ENCODE peak calls at places on chromosomes 3 and 15, in eight cellular contexts. C, I, Z, Y, H, T, L and B are unnamed samples. For H3K4me1, the result is how much of the 10 kb centered on the place peaks cover.

GRCh38 chr3:55597638-55598037 is 110.5 kb upstream of the WNT5A start:
- DNase-seq in C (no peak), T (no peak), Y (no peak), L (peak), H (no peak), Z (no peak), I (no peak), B (no peak)

GRCh38 chr3:56467108-56467507 is 1.2 kb downstream of the ERC2 start:
- DNase-seq in Y (peak), C (peak), Z (no peak), I (peak), T (peak), L (no peak), H (peak), B (no peak)

GRCh38 chr3:1082024-1082633 is 10.7 kb upstream of the CNTN6 start:
- DNase-seq in H (peak), T (no peak), C (peak), I (peak), L (no peak), Y (peak), Z (no peak), B (no peak)

GRCh38 chr3:165837058-165837525 is at the start of gene BCHE:
- DNase-seq in T (peak), H (peak), Y (peak), I (no peak), C (no peak), L (no peak), Z (no peak), B (no peak)

GRCh38 chr3:188021502-188022040 is 132.4 kb upstream of the LPP start:
- DNase-seq in I (no peak), L (peak), T (no peak), Y (no peak), C (no peak), Z (no peak), H (no peak), B (no peak)

GRCh38 chr15:50164458-50164857 is 17.5 kb upstream of the SLC27A2 start:
- DNase-seq in C (no peak), H (peak), Y (no peak), I (no peak), L (no peak), T (no peak), Z (no peak), B (no peak)

GRCh38 chr3:150699068-150699635 is 4.6 kb downstream of the ERICH6 start:
- DNase-seq in C (peak), T (no peak), Y (no peak), Z (no peak), I (no peak), H (no peak), L (no peak), B (no peak)

GRCh38 chr3:102094523-102094922 is 245.2 kb downstream of the NFKBIZ start:
- DNase-seq in Z (no peak), I (no peak), Y (no peak), L (no peak), C (no peak), H (no peak), T (no peak), B (no peak)

GRCh38 chr3:188472331-188472730 is 318.4 kb downstream of the LPP start:
- DNase-seq in H (no peak), L (no peak), C (no peak), T (no peak), Y (no peak), I (no peak), Z (no peak), B (no peak)

GRCh38 chr3:18444597-18445420 is 19.7 kb upstream of the SATB1 start:
- DNase-seq in I (peak), Y (peak), H (peak), T (peak), C (peak), L (peak), Z (peak), B (no peak)

GRCh38 chr3:131386429-131386926 is 4.9 kb downstream of the NUDT16 start:
- DNase-seq in C (no peak), Z (no peak), H (peak), T (no peak), Y (no peak), L (no peak), I (peak), B (peak)

GRCh38 chr3:160941885-160942494 is 163.2 kb downstream of the B3GALNT1 start:
- DNase-seq in Y (peak), L (peak), C (peak), T (peak), Z (peak), H (peak), I (peak), B (no peak)

GRCh38 chr3:45179163-45179562 is 33.0 kb upstream of the CDCP1 start:
- DNase-seq in Z (no peak), I (no peak), L (no peak), C (no peak), H (no peak), Y (no peak), T (no peak), B (no peak)

GRCh38 chr15:47477253-47477652 is 240.1 kb upstream of the SEMA6D start:
- DNase-seq in Y (no peak), C (no peak), L (no peak), Z (no peak), T (no peak), I (no peak), H (peak), B (no peak)

GRCh38 chr3:142152349-142152748 is 3.0 kb upstream of the TFDP2 start:
- DNase-seq in C (no peak), H (no peak), I (no peak), Z (no peak), Y (peak), L (no peak), T (no peak), B (no peak)

GRCh38 chr15:29424118-29424517 is 154.5 kb upstream of the NSMCE3 start:
- DNase-seq in I (no peak), C (peak), T (no peak), H (no peak), L (no peak), Y (no peak), Z (no peak), B (no peak)

GRCh38 chr3:14543446-14543845 is 3.3 kb upstream of the GRIP2 start:
- DNase-seq in Z (no peak), L (no peak), H (no peak), C (no peak), T (no peak), Y (no peak), I (no peak), B (no peak)

GRCh38 chr3:68866157-68866556 is 66.2 kb downstream of the TAFA4 start:
- DNase-seq in Y (peak), I (no peak), Z (no peak), C (no peak), H (no peak), L (no peak), T (no peak), B (no peak)

GRCh38 chr3:150972379-150972985 is at the start of gene CLRN1:
- DNase-seq in T (no peak), Y (no peak), Z (no peak), L (no peak), I (no peak), H (peak), C (no peak), B (no peak)

GRCh38 chr3:172355836-172356235 is 92.4 kb downstream of the GHSR start:
- DNase-seq in T (no peak), L (peak), H (no peak), I (peak), Y (no peak), Z (no peak), C (no peak), B (no peak)

GRCh38 chr3:195197764-195198423 is 73.1 kb downstream of the XXYLT1 start:
- DNase-seq in Y (no peak), C (peak), L (peak), Z (no peak), T (peak), H (no peak), I (no peak), B (no peak)

GRCh38 chr3:195196266-195196665 is 74.7 kb downstream of the XXYLT1 start:
- DNase-seq in T (no peak), Y (no peak), Z (no peak), H (no peak), L (no peak), C (peak), I (no peak), B (no peak)

GRCh38 chr3:195203631-195204030 is 67.3 kb downstream of the XXYLT1 start:
- DNase-seq in Y (no peak), I (no peak), L (no peak), T (no peak), Z (peak), C (peak), H (no peak), B (no peak)

GRCh38 chr3:195198424-195199346 is 72.3 kb downstream of the XXYLT1 start:
- DNase-seq in L (no peak), H (no peak), T (no peak), I (no peak), C (no peak), Y (no peak), Z (no peak), B (no peak)

DNA sequence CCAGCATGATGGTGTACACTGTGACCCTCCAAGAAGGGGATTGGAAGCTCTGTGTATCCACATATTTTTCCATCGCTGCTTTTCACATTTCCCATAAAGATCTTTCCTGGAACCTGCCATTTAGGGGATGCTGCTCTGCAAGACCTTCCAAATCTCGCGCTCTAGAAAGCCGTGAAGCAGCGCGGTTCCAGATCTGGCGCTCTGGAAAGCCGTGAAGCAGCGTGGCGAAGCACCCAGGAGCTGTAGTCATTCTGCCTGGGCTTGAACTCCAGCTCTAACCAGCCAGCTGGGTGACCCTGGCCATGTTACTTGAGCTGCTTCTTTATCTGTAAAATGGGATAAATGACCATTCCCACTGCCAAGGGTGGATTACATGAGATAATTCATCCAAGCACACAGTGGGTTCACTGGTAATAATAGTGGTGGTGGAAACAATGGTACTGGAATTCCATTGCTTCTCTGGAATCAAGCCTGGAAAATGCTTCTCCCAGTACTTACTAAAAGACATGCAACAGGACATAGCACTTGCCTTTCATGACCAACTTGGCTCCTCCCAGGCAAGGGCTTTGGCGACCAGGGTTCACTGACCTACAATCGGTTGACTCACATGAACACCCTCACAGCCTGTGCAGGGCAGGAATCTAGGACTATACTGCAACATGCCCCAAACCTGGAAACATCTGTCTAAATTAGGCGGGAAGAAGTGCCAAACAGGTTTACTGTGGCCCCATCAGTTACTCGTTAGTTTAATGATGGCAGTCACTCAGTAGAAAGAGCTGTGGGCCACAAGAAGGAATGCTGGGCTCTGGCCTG is 70.7 kb downstream of the XXYLT1 start:
- DNase-seq in Y (no peak), L (no peak), I (peak), H (peak), T (no peak), Z (no peak), C (peak), B (no peak)
- H3K27ac ChIP-seq in Y (no peak), L (no peak), I (no peak), H (no peak), T (no peak), Z (no peak), C (no peak), B (no peak)

DNA sequence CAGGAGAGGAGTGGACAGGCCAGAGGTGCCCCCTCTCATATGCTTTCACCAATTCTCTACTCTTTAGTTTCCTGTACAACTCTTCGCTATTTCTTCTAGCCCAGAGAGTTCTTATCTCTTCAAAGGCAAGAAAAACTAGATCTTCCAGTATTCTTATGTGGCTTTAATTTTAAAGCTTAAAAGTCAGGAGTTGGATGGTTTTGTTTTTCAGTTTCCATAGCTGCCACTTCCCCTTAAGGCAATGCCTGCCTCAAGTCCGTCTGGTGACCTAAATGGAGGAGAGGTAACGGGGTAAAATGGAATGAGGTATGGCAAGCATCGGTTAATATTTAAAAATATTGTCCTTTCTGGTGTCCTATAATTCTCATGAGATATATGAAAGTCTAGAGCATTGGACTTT is 11.4 kb upstream of the VGLL3 start:
- DNase-seq in T (no peak), C (no peak), Y (no peak), H (no peak), Z (no peak), L (peak), I (no peak), B (no peak)
- H3K4me1 ChIP-seq in T (under half), C (under half), Y (under half), H (under half), Z (under half), L (under half), I (under half), B (under half)

GRCh38 chr3:64299206-64299605 is 73.9 kb upstream of the PRICKLE2 start:
- DNase-seq in H (no peak), Y (no peak), I (no peak), C (no peak), T (no peak), Z (no peak), L (no peak), B (no peak)

GRCh38 chr3:64297563-64297962 is 72.3 kb upstream of the PRICKLE2 start:
- DNase-seq in I (no peak), Z (no peak), L (no peak), Y (no peak), C (no peak), T (no peak), H (no peak), B (no peak)

GRCh38 chr3:64293121-64293520 is 67.9 kb upstream of the PRICKLE2 start:
- DNase-seq in C (no peak), I (no peak), T (no peak), Y (no peak), Z (no peak), L (no peak), H (no peak), B (no peak)

GRCh38 chr3:64294771-64295170 is 69.5 kb upstream of the PRICKLE2 start:
- DNase-seq in C (no peak), Y (no peak), H (no peak), L (no peak), I (no peak), Z (no peak), T (no peak), B (no peak)

GRCh38 chr3:64295594-64295993 is 70.3 kb upstream of the PRICKLE2 start:
- DNase-seq in L (no peak), I (no peak), H (peak), Z (no peak), C (no peak), T (no peak), Y (no peak), B (no peak)
- H3K27ac ChIP-seq in L (no peak), I (no peak), H (no peak), Z (no peak), C (no peak), T (peak), Y (no peak), B (peak)

GRCh38 chr3:71425491-71426071 is 157.9 kb downstream of the FOXP1 start:
- DNase-seq in C (no peak), H (no peak), Y (no peak), L (no peak), T (no peak), Z (peak), I (no peak), B (no peak)
- H3K4me1 ChIP-seq in C (under half), H (under half), Y (under half), L (under half), T (under half), Z (half or more), I (under half), B (under half)

DNA sequence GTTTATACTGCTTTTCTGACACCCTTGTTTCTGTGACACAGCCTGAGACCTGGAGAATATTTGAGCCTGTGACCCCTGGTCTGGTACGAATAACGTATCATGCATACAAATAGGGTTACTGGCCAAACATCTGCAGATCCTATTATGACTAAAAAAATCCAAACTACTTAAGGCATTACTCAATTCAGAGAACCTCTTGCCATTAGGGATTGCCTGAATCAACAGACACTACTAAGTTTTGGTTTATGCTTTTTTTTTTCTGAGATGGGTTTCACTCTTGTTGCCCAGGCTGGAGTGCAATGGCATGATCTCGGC is 35.4 kb downstream of the OSBPL10 start:
- DNase-seq in C (no peak), T (no peak), Y (no peak), H (no peak), I (no peak), L (no peak), Z (no peak), B (no peak)
- H3K27ac ChIP-seq in C (no peak), T (no peak), Y (no peak), H (no peak), I (no peak), L (no peak), Z (no peak), B (no peak)

GRCh38 chr15:40331026-40331425 is 7.5 kb downstream of the INAFM2 start:
- DNase-seq in T (no peak), L (no peak), I (no peak), H (no peak), Y (no peak), Z (no peak), C (no peak), B (no peak)
- H3K4me1 ChIP-seq in T (under half), L (under half), I (under half), H (under half), Y (under half), Z (under half), C (half or more), B (half or more)

GRCh38 chr3:111862974-111863373 is 3.9 kb downstream of the PHLDB2 start:
- DNase-seq in Y (no peak), C (no peak), T (no peak), Z (no peak), I (no peak), H (no peak), L (no peak), B (no peak)
- H3K27ac ChIP-seq in Y (no peak), C (no peak), T (peak), Z (no peak), I (no peak), H (no peak), L (peak), B (peak)

GRCh38 chr15:57380854-57381253 is 4.5 kb downstream of the CGNL1 start:
- DNase-seq in C (no peak), I (no peak), L (no peak), Z (no peak), H (no peak), T (no peak), Y (no peak), B (no peak)

GRCh38 chr15:57384816-57385215 is 8.5 kb downstream of the CGNL1 start:
- DNase-seq in C (no peak), L (no peak), H (peak), Z (no peak), I (no peak), T (no peak), Y (no peak), B (no peak)

GRCh38 chr15:57384024-57384423 is 7.7 kb downstream of the CGNL1 start:
- DNase-seq in C (no peak), Y (no peak), H (peak), I (no peak), T (no peak), Z (no peak), L (no peak), B (no peak)

GRCh38 chr15:57382969-57383368 is 6.7 kb downstream of the CGNL1 start:
- DNase-seq in T (no peak), I (no peak), C (peak), Z (no peak), H (no peak), L (no peak), Y (no peak), B (no peak)

GRCh38 chr15:57382222-57382621 is 5.9 kb downstream of the CGNL1 start:
- DNase-seq in H (no peak), I (peak), Y (no peak), Z (no peak), T (no peak), L (no peak), C (no peak), B (no peak)
- H3K4me1 ChIP-seq in H (half or more), I (under half), Y (under half), Z (under half), T (under half), L (under half), C (under half), B (under half)